ENCODE peak calls at places on chromosome 5, in five cellular contexts. W is stromal cell of bone marrow, G is GF-D8, C is GM13977, M is cardiac fibroblast. S is an unnamed sample.

GRCh38 chr5:74938250-74938649 is 72.1 kb upstream of the FAM169A start:
- DNase-seq in W (no peak), G (no peak), M (no peak), C (no peak), S (peak; percentile 18)

GRCh38 chr5:134175874-134176522 is 752 bp downstream of the SKP1 start:
- DNase-seq in G (no peak), C (peak; percentile 20), M (peak; percentile 41), W (no peak), S (peak; percentile 22)

GRCh38 chr5:19802686-19803085 is 185.3 kb downstream of the CDH18 start:
- DNase-seq in W (no peak), C (no peak), G (no peak), M (no peak), S (no peak)

GRCh38 chr5:168706655-168707069 is 127.5 kb upstream of the PANK3 start:
- DNase-seq in G (no peak), W (peak; percentile 25), C (peak; percentile 37), M (peak; percentile 64), S (peak; percentile 38)

GRCh38 chr5:317086-317811 is 4.3 kb upstream of the AHRR start:
- DNase-seq in W (peak; percentile 31), M (peak; percentile 64), C (peak; percentile 92), G (no peak), S (peak; percentile 67)

GRCh38 chr5:137498736-137499505 is at the start of gene SPOCK1:
- DNase-seq in W (peak; percentile 57), C (peak; percentile 96), G (no peak), M (peak; percentile 75), S (peak; percentile 59)

GRCh38 chr5:72624641-72625236 is 117.5 kb upstream of the ZNF366 start:
- DNase-seq in G (no peak), C (no peak), M (peak; percentile 43), W (peak; percentile 68), S (peak; percentile 53)

GRCh38 chr5:178677429-178677828 is 50.6 kb upstream of the CLK4 start:
- DNase-seq in C (no peak), W (no peak), G (no peak), M (no peak), S (no peak)

GRCh38 chr5:34507948-34508347 is 148.2 kb upstream of the RAI14 start:
- DNase-seq in W (no peak), C (no peak), M (no peak), G (no peak), S (no peak)

GRCh38 chr5:57499262-57500050 is 16.8 kb upstream of the ACTBL2 start:
- DNase-seq in M (peak; percentile 86), C (peak; percentile 42), W (peak; percentile 38), G (no peak), S (peak; percentile 72)

GRCh38 chr5:39080597-39081204 is 6.5 kb upstream of the RICTOR start:
- DNase-seq in W (no peak), M (peak; percentile 88), G (peak; percentile 13), C (peak; percentile 42), S (peak; percentile 63)